ENCODE peak calls at places on chromosomes 12 and 14, in five cellular contexts. R is pancreas, Y is uterus, M is fibroblast of lung, S is PC-9. F is an unnamed sample.

GRCh38 chr12:6647083-6647604 is at the start of gene ACRBP:
- DNase-seq in R (peak; percentile 89), Y (peak; percentile 73), M (peak; percentile 61), S (no peak), F (peak; percentile 90)

GRCh38 chr12:1920436-1920835 is 2.0 kb upstream of the CACNA2D4 start:
- DNase-seq in R (no peak), Y (no peak), M (no peak), S (no peak), F (no peak)

GRCh38 chr14:90522585-90523191 is 125.9 kb downstream of the CALM1 start:
- DNase-seq in R (no peak), Y (peak; percentile 80), M (peak; percentile 59), S (peak; percentile 70), F (peak; percentile 46)

GRCh38 chr12:32252199-32253073 is 145.8 kb downstream of the BICD1 start:
- DNase-seq in R (no peak), Y (no peak), M (no peak), S (no peak), F (no peak)

GRCh38 chr14:60981626-60982455 is 796 bp downstream of the SLC38A6 start:
- DNase-seq in R (no peak), Y (no peak), M (peak; percentile 90), S (peak; percentile 26), F (no peak)

GRCh38 chr14:53538316-53538851 is 385.3 kb upstream of the DDHD1 start:
- DNase-seq in R (no peak), Y (no peak), M (no peak), S (no peak), F (no peak)

GRCh38 chr12:85448548-85449139 is 168.6 kb downstream of the ALX1 start:
- DNase-seq in R (no peak), Y (no peak), M (no peak), S (no peak), F (no peak)

GRCh38 chr12:58443981-58444371 is 476.3 kb downstream of the LRIG3 start:
- DNase-seq in R (no peak), Y (no peak), M (peak; percentile 92), S (no peak), F (no peak)

GRCh38 chr14:100221419-100222218 is 17.3 kb upstream of the YY1 start:
- DNase-seq in R (no peak), Y (no peak), M (peak; percentile 67), S (no peak), F (no peak)

GRCh38 chr14:61545716-61546455 is 149.4 kb upstream of the HIF1A start:
- DNase-seq in R (no peak), Y (no peak), M (no peak), S (no peak), F (no peak)

GRCh38 chr14:68293404-68293803 is 473.8 kb downstream of the RAD51B start:
- DNase-seq in R (no peak), Y (no peak), M (no peak), S (no peak), F (no peak)

GRCh38 chr14:102604183-102604582 is 11.7 kb downstream of the RCOR1 start:
- DNase-seq in R (no peak), Y (no peak), M (no peak), S (no peak), F (no peak)

GRCh38 chr12:80208081-80208480 is 108.7 kb downstream of the OTOGL start:
- DNase-seq in R (no peak), Y (no peak), M (no peak), S (no peak), F (no peak)

GRCh38 chr12:2640281-2640680 is 154.5 kb upstream of the FKBP4 start:
- DNase-seq in R (no peak), Y (peak; percentile 25), M (no peak), S (no peak), F (no peak)

GRCh38 chr12:11704094-11704493 is 54.6 kb downstream of the ETV6 start:
- DNase-seq in R (no peak), Y (no peak), M (no peak), S (no peak), F (no peak)

GRCh38 chr14:100651999-100652508 is 64.8 kb upstream of the BEGAIN start:
- DNase-seq in R (no peak), Y (no peak), M (peak; percentile 72), S (no peak), F (no peak)

GRCh38 chr14:97185186-97185585 is 388.0 kb downstream of the VRK1 start:
- DNase-seq in R (no peak), Y (no peak), M (peak; percentile 15), S (no peak), F (no peak)

GRCh38 chr14:87497301-87497700 is 495.7 kb downstream of the GALC start:
- DNase-seq in R (no peak), Y (no peak), M (no peak), S (no peak), F (no peak)

GRCh38 chr12:64730585-64730964 is 28.6 kb downstream of the GNS start:
- DNase-seq in R (no peak), Y (no peak), M (no peak), S (no peak), F (no peak)

GRCh38 chr14:105337966-105338365 is 23.4 kb downstream of the PACS2 start:
- DNase-seq in R (peak; percentile 53), Y (no peak), M (no peak), S (no peak), F (peak; percentile 55)

GRCh38 chr12:96365604-96366230 is 34.5 kb downstream of the CDK17 start:
- DNase-seq in R (no peak), Y (no peak), M (peak; percentile 58), S (no peak), F (no peak)

GRCh38 chr12:96368233-96368632 is 32.0 kb downstream of the CDK17 start:
- DNase-seq in R (no peak), Y (no peak), M (peak; percentile 24), S (no peak), F (no peak)

GRCh38 chr12:96364092-96364700 is 36.0 kb downstream of the CDK17 start:
- DNase-seq in R (no peak), Y (no peak), M (no peak), S (no peak), F (no peak)

GRCh38 chr12:96368687-96369086 is 31.6 kb downstream of the CDK17 start:
- DNase-seq in R (no peak), Y (no peak), M (no peak), S (no peak), F (no peak)

DNA sequence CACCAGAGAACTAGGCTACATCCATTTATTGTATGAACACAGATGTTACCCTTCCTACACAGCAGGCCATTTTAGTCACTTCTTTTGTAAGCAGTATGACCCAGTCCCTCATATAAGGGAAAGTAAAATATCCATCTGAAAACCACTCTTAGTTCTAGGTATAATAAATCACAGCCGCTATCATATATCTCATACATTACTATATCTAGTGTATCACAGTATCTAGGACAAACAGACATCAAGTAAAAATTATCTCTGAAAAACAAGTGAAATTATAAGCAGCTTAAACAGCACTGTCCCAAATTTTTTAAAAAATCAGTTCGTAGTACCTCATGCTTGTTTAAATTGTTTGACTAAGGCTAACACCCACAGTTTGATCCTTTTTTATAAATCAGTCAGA is 34.0 kb downstream of the CDK17 start:
- DNase-seq in R (no peak), Y (no peak), M (no peak), S (no peak), F (no peak)
- H3K4me1 ChIP-seq in R (peaks cover 18% of the 10 kb centered on the region), Y (no peaks in the 10 kb centered on the region), M (peaks cover 4% of the 10 kb centered on the region), S (peaks cover 22% of the 10 kb centered on the region), F (peaks cover 27% of the 10 kb centered on the region)

GRCh38 chr14:93045211-93045674 is 70.5 kb downstream of the ITPK1 start:
- DNase-seq in R (no peak), Y (no peak), M (peak; percentile 13), S (peak; percentile 74), F (no peak)

GRCh38 chr14:93045965-93046695 is 69.6 kb downstream of the ITPK1 start:
- DNase-seq in R (no peak), Y (no peak), M (peak; percentile 95), S (peak; percentile 71), F (no peak)

GRCh38 chr14:93042968-93043940 is 72.5 kb downstream of the ITPK1 start:
- DNase-seq in R (peak; percentile 72), Y (no peak), M (peak; percentile 94), S (peak; percentile 91), F (no peak)

GRCh38 chr14:93044116-93044515 is 71.6 kb downstream of the ITPK1 start:
- DNase-seq in R (no peak), Y (no peak), M (peak; percentile 30), S (peak; percentile 47), F (no peak)

DNA sequence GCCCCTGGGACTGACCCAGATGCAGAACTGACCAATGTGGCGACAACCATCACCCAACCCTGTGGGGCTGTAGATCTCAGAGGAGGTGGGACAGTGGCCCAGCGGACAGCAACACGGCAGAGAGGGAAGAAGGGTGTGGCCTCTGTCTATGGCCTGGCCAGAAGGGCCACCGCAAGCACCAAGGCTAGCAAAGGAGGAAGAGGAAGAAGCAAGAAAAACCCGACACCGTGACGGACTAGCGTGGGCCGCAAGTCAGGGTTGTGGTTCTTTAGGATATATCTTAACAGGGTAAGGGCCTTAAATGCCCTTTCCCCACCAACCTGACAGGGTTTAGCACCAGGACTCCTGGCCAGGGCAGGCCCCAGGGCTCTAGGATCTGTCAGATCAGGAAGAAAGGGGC is 71.1 kb downstream of the ITPK1 start:
- DNase-seq in R (no peak), Y (no peak), M (no peak), S (peak; percentile 46), F (no peak)
- H3K4me1 ChIP-seq in R (peaks cover 22% of the 10 kb centered on the region), Y (peaks cover 11% of the 10 kb centered on the region), M (peaks cover 3% of the 10 kb centered on the region), S (peaks cover 96% of the 10 kb centered on the region), F (peaks cover 41% of the 10 kb centered on the region)

GRCh38 chr14:55904086-55904485 is 214.1 kb upstream of the PELI2 start:
- DNase-seq in R (no peak), Y (no peak), M (peak; percentile 16), S (no peak), F (no peak)

GRCh38 chr14:55911794-55912193 is 206.4 kb upstream of the PELI2 start:
- DNase-seq in R (no peak), Y (no peak), M (peak; percentile 89), S (no peak), F (no peak)

GRCh38 chr14:55912344-55912743 is 205.9 kb upstream of the PELI2 start:
- DNase-seq in R (no peak), Y (no peak), M (no peak), S (no peak), F (no peak)

GRCh38 chr14:55909879-55910278 is 208.3 kb upstream of the PELI2 start:
- DNase-seq in R (no peak), Y (no peak), M (no peak), S (no peak), F (no peak)

DNA sequence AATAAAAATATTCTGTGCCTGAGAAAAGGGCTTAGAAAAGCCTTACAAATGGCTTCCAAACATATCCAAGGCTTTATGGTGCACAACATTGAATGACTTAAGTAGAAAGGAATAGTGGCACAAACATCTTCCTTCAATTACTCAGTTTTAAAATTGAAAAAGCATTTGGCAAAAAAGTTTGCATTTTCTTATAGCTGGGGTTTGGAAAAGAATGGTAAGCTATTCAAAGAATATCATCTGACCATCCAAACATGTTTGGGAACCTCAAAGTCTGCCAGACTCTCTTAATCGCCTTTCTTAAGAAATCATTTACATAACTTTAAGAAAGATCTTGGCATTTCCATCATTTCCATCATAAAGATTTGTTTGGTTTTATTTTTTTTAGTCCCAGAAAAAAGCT is 210.1 kb upstream of the PELI2 start:
- DNase-seq in R (no peak), Y (no peak), M (no peak), S (no peak), F (no peak)
- H3K4me1 ChIP-seq in R (no peaks in the 10 kb centered on the region), Y (no peaks in the 10 kb centered on the region), M (no peaks in the 10 kb centered on the region), S (no peaks in the 10 kb centered on the region), F (peaks cover 12% of the 10 kb centered on the region)

DNA sequence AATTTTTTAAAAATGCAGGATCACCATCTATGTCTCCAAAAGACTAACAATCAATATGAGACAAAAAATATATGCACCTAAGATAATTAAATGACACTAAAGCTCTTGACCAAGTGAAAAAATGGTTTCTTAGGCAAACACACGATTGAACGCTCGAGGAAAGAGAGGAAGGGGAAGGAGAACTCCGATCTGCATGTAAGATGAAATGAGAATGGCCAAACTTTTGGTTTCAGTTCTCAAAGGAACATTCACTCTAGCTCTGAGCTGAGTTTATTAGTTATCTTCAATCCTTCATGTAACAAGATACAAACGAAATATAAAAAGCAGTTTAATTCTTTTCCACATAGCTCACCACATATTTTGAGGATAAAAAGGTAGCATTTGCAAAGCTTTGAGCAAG is 2.8 kb downstream of the DYRK4 start:
- DNase-seq in R (no peak), Y (no peak), M (no peak), S (no peak), F (no peak)
- H3K4me1 ChIP-seq in R (no peaks in the 10 kb centered on the region), Y (no peaks in the 10 kb centered on the region), M (peaks cover 6% of the 10 kb centered on the region), S (no peaks in the 10 kb centered on the region), F (no peaks in the 10 kb centered on the region)

F was measured in psoas muscle.